ENCODE peak calls at places on chromosomes 13 and 19, in six cellular contexts. P is tibial nerve; J is activated CD4-positive, alpha-beta T cell treated with anti-CD3 and anti-CD28 coated beads for 48 hours; U is stimulated activated CD4-positive, alpha-beta T cell treated with anti-CD3 and anti-CD28 coated beads, Interleukin-1b, Interleukin-23, amount 100 ng/mL, for 24 hours; D is HL-60; I is glutamatergic neuron. G is an unnamed sample.

GRCh38 chr13:101157261-101157660 is 259.0 kb downstream of the NALCN start:
- DNase-seq in J (no peak), D (no peak), I (no peak), U (no peak), P (no peak), G (no peak)

GRCh38 chr19:35070471-35070870 is 28.9 kb downstream of the HPN start:
- DNase-seq in J (no peak), D (no peak), P (no peak), I (no peak), U (no peak), G (no peak)

GRCh38 chr13:110266431-110266809 is 40.5 kb downstream of the COL4A1 start:
- DNase-seq in P (no peak), U (no peak), I (no peak), J (no peak), D (no peak), G (no peak)

GRCh38 chr19:29367701-29368306 is 154.9 kb upstream of the UQCRFS1 start:
- DNase-seq in I (no peak), U (no peak), D (no peak), P (no peak), J (no peak), G (no peak)

GRCh38 chr13:96089749-96090239 is at the start of gene HS6ST3:
- DNase-seq in U (no peak), I (peak; percentile 54), D (no peak), J (peak; percentile 8), P (no peak), G (no peak)

GRCh38 chr13:105573134-105573533 is 962.3 kb downstream of the EFNB2 start:
- DNase-seq in U (no peak), I (no peak), P (no peak), J (no peak), D (no peak), G (no peak)

GRCh38 chr13:110259651-110260050 is 47.3 kb downstream of the COL4A1 start:
- DNase-seq in D (no peak), P (no peak), J (no peak), I (no peak), U (no peak), G (no peak)

GRCh38 chr19:4279530-4280422 is 710 bp downstream of the SHD start:
- DNase-seq in U (no peak), P (no peak), D (no peak), J (no peak), I (peak; percentile 40), G (no peak)

GRCh38 chr19:18946918-18947317 is 5.9 kb upstream of the HOMER3 start:
- DNase-seq in P (no peak), U (no peak), I (no peak), D (no peak), J (no peak), G (no peak)

GRCh38 chr13:73722120-73722519 is 412.1 kb downstream of the KLF12 start:
- DNase-seq in D (no peak), U (no peak), P (no peak), I (no peak), J (no peak), G (no peak)

GRCh38 chr13:81078048-81078447 is 737.1 kb upstream of the SPRY2 start:
- DNase-seq in U (no peak), J (no peak), I (no peak), D (no peak), P (no peak), G (no peak)

GRCh38 chr13:27976362-27977177 is 7.5 kb upstream of the CDX2 start:
- DNase-seq in U (no peak), D (no peak), P (no peak), J (no peak), I (no peak), G (no peak)

GRCh38 chr13:48896312-48896711 is 79.4 kb upstream of the FNDC3A start:
- DNase-seq in J (no peak), I (no peak), U (no peak), D (no peak), P (no peak), G (no peak)

GRCh38 chr19:11452814-11453335 is 17.4 kb downstream of the PRKCSH start:
- DNase-seq in I (no peak), P (no peak), J (no peak), D (no peak), U (no peak), G (no peak)

GRCh38 chr19:5170329-5170745 is 170.3 kb downstream of the PTPRS start:
- DNase-seq in P (no peak), J (peak; percentile 78), D (no peak), U (peak; percentile 10), I (peak; percentile 52), G (no peak)

GRCh38 chr13:45142440-45143345 is 22.4 kb downstream of the GTF2F2 start:
- DNase-seq in U (no peak), D (no peak), P (no peak), I (no peak), J (no peak), G (no peak)

GRCh38 chr19:38657633-38658222 is 10.3 kb downstream of the ACTN4 start:
- DNase-seq in U (no peak), J (peak; percentile 29), I (no peak), P (no peak), D (no peak), G (no peak)

GRCh38 chr13:67267136-67267535 is 37.0 kb upstream of the PCDH9 start:
- DNase-seq in D (no peak), I (no peak), U (no peak), P (no peak), J (no peak), G (no peak)